ENCODE peak calls at places on chromosomes 11 and 22, in five cellular contexts. B, N, M, Z and P are unnamed samples.

GRCh38 chr11:116893906-116894305 is 56.5 kb upstream of the APOA1 start:
- ATAC-seq in M (no peak), B (no peak), N (no peak), Z (no peak), P (no peak)

GRCh38 chr11:118051611-118052461 is 25.0 kb upstream of the TMPRSS4 start:
- ATAC-seq in M (peak; percentile 83), Z (peak; percentile 59), N (peak; percentile 93), B (peak; percentile 77), P (peak; percentile 88)

GRCh38 chr11:76329983-76330382 is 50.9 kb downstream of the THAP12 start:
- ATAC-seq in N (no peak), Z (no peak), B (no peak), M (no peak), P (no peak)

GRCh38 chr11:38460901-38461300 is 1862.9 kb upstream of the RAG2 start:
- ATAC-seq in M (no peak), N (no peak), B (no peak), Z (peak; percentile 81), P (no peak)

GRCh38 chr11:41720761-41721160 is 261.3 kb upstream of the LRRC4C start:
- ATAC-seq in M (no peak), B (no peak), Z (no peak), N (no peak), P (no peak)

GRCh38 chr22:32265882-32266767 is 11.0 kb upstream of the SLC5A4 start:
- ATAC-seq in M (peak; percentile 74), N (peak; percentile 93), Z (peak; percentile 82), B (peak; percentile 42), P (peak; percentile 71)

GRCh38 chr11:23696712-23697111 is 800.1 kb upstream of the LUZP2 start:
- ATAC-seq in N (no peak), B (no peak), M (no peak), Z (no peak), P (no peak)

GRCh38 chr11:65843811-65844210 is 10.0 kb downstream of the SNX32 start:
- ATAC-seq in M (no peak), Z (no peak), N (no peak), B (no peak), P (no peak)

GRCh38 chr11:76783901-76784813 is 1.0 kb downstream of the TSKU start:
- ATAC-seq in Z (peak; percentile 43), N (no peak), M (no peak), B (no peak), P (peak; percentile 13)

GRCh38 chr11:16000065-16000464 is 356.3 kb downstream of the SOX6 start:
- ATAC-seq in M (no peak), Z (no peak), B (no peak), N (no peak), P (no peak)

GRCh38 chr11:43868852-43869567 is 11.6 kb upstream of the ALKBH3 start:
- ATAC-seq in Z (peak; percentile 94), N (peak; percentile 98), M (peak; percentile 97), B (peak; percentile 70), P (peak; percentile 99)

GRCh38 chr22:45421349-45422057 is 8.0 kb downstream of the RIBC2 start:
- ATAC-seq in B (no peak), N (no peak), M (no peak), Z (no peak), P (no peak)

GRCh38 chr22:38953577-38954413 is 3.6 kb upstream of the APOBEC3A start:
- ATAC-seq in M (peak; percentile 97), Z (peak; percentile 70), B (peak; percentile 95), N (peak; percentile 98), P (peak; percentile 84)

GRCh38 chr11:70796601-70797000 is 398.3 kb downstream of the CTTN start:
- ATAC-seq in N (no peak), Z (no peak), M (no peak), B (no peak), P (no peak)

GRCh38 chr11:1943576-1943975 is 3.6 kb upstream of the MRPL23 start:
- ATAC-seq in B (no peak), M (no peak), Z (no peak), N (no peak), P (no peak)

GRCh38 chr11:121435796-121436511 is 16.2 kb upstream of the SORL1 start:
- ATAC-seq in M (no peak), B (no peak), Z (peak; percentile 69), N (no peak), P (no peak)

GRCh38 chr11:46106530-46107407 is 14.5 kb downstream of the PHF21A start:
- ATAC-seq in Z (peak; percentile 58), N (no peak), B (no peak), M (no peak), P (no peak)

GRCh38 chr22:23275751-23276150 is 95.4 kb downstream of the BCR start:
- ATAC-seq in M (no peak), B (no peak), N (no peak), Z (no peak), P (no peak)

GRCh38 chr11:32152821-32153220 is 61.9 kb downstream of the RCN1 start:
- ATAC-seq in N (no peak), Z (no peak), B (no peak), M (no peak), P (no peak)

GRCh38 chr11:13073119-13073981 is 64.2 kb downstream of the RASSF10 start:
- ATAC-seq in N (no peak), M (no peak), Z (no peak), B (no peak), P (no peak)

GRCh38 chr22:32788884-32789624 is 12.5 kb upstream of the TIMP3 start:
- ATAC-seq in N (no peak), B (no peak), Z (peak; percentile 74), M (no peak), P (no peak)

GRCh38 chr11:65275906-65276305 is 14.1 kb downstream of the POLA2 start:
- ATAC-seq in Z (no peak), N (no peak), M (no peak), B (no peak), P (no peak)

GRCh38 chr11:134289789-134290188 is 13.6 kb downstream of the GLB1L3 start:
- ATAC-seq in N (no peak), B (no peak), M (no peak), Z (peak; percentile 47), P (no peak)

GRCh38 chr11:64572143-64572542 is 18.9 kb upstream of the SLC22A12 start:
- ATAC-seq in B (no peak), N (no peak), Z (no peak), M (no peak), P (no peak)

GRCh38 chr11:30342736-30343166 is 19.8 kb downstream of the ARL14EP start:
- ATAC-seq in M (no peak), N (no peak), B (peak; percentile 91), Z (peak; percentile 79), P (peak; percentile 99)

GRCh38 chr11:942853-943252 is 17.2 kb downstream of the AP2A2 start:
- ATAC-seq in M (no peak), N (no peak), B (no peak), Z (no peak), P (no peak)

GRCh38 chr11:47446833-47447232 is 2.1 kb downstream of the RAPSN start:
- ATAC-seq in Z (no peak), B (no peak), M (no peak), N (no peak), P (no peak)

GRCh38 chr11:113895367-113896155 is 9.0 kb upstream of the HTR3B start:
- ATAC-seq in B (no peak), Z (no peak), M (no peak), N (no peak), P (no peak)

GRCh38 chr11:62433553-62434301 is 14.9 kb downstream of the SCGB1A1 start:
- ATAC-seq in Z (peak; percentile 56), B (no peak), M (no peak), N (no peak), P (no peak)

GRCh38 chr11:47254381-47254780 is 3.4 kb upstream of the NR1H3 start:
- ATAC-seq in N (no peak), Z (no peak), B (no peak), M (no peak), P (no peak)

GRCh38 chr11:26992031-26992541 is 1.8 kb upstream of the FIBIN start:
- ATAC-seq in Z (peak; percentile 60), M (no peak), N (no peak), B (no peak), P (no peak)

GRCh38 chr11:64629796-64630562 is 39.0 kb downstream of the SLC22A12 start:
- ATAC-seq in M (no peak), B (no peak), N (no peak), Z (no peak), P (no peak)

GRCh38 chr22:27329966-27330645 is 471.4 kb downstream of the MN1 start:
- ATAC-seq in Z (no peak), B (no peak), N (no peak), M (no peak), P (no peak)

GRCh38 chr22:33404723-33405122 is 346.5 kb upstream of the SYN3 start:
- ATAC-seq in N (no peak), B (no peak), M (no peak), Z (no peak), P (no peak)

GRCh38 chr22:23225337-23225723 is 45.0 kb downstream of the BCR start:
- ATAC-seq in M (no peak), B (no peak), N (peak; percentile 44), Z (no peak), P (no peak)

GRCh38 chr11:66081505-66081904 is 11.4 kb downstream of the PACS1 start:
- ATAC-seq in M (peak; percentile 87), Z (peak; percentile 84), B (peak; percentile 90), N (peak; percentile 94), P (peak; percentile 96)

GRCh38 chr22:41305646-41306045 is 4.3 kb downstream of the ZC3H7B start:
- ATAC-seq in B (no peak), M (no peak), Z (no peak), N (no peak), P (no peak)

GRCh38 chr11:61149624-61150615 is 11.3 kb downstream of the VPS37C start:
- ATAC-seq in N (no peak), B (no peak), Z (peak; percentile 85), M (no peak), P (no peak)